ENCODE peak calls at places on chromosomes 13 and 19, in six cellular contexts. V is keratinocyte, W is GM23338, F is HepG2, Z is hepatocyte, E is SK-N-MC. Y is an unnamed sample. For H3K36me3, the result is how much of the 10 kb centered on the place peaks cover.

GRCh38 chr13:41547253-41548000 is 90.1 kb downstream of the RGCC start:
- DNase-seq in E (no peak), F (peak), V (no peak), Z (no peak), W (no peak), Y (no peak)

GRCh38 chr13:93289842-93290241 is 63.2 kb downstream of the GPC6 start:
- DNase-seq in F (no peak), Z (no peak), E (no peak), W (no peak), V (no peak), Y (no peak)

GRCh38 chr13:51781246-51782022 is 22.5 kb downstream of the DHRS12 start:
- DNase-seq in W (peak), E (no peak), V (no peak), Z (peak), F (no peak), Y (peak)

GRCh38 chr19:728011-728410 is 19.3 kb downstream of the PALM start:
- DNase-seq in V (no peak), E (no peak), Z (no peak), W (no peak), F (no peak), Y (peak)

GRCh38 chr19:375395-376110 is 31.0 kb upstream of the MIER2 start:
- DNase-seq in E (no peak), Z (no peak), F (no peak), W (no peak), V (no peak), Y (no peak)

GRCh38 chr19:50520822-50521465 is 7.2 kb upstream of the ASPDH start:
- DNase-seq in V (no peak), F (no peak), Z (no peak), E (no peak), W (no peak), Y (no peak)

GRCh38 chr13:48892311-48892710 is 83.4 kb upstream of the FNDC3A start:
- DNase-seq in V (peak), Z (peak), E (no peak), W (no peak), F (peak), Y (peak)

GRCh38 chr13:67623630-67624029 is 393.5 kb upstream of the PCDH9 start:
- DNase-seq in E (no peak), F (no peak), W (no peak), Z (no peak), V (no peak), Y (no peak)

GRCh38 chr13:38753878-38754277 is 67.0 kb downstream of the FREM2 start:
- DNase-seq in V (no peak), W (peak), Z (no peak), E (no peak), F (no peak), Y (no peak)

GRCh38 chr19:405138-405965 is 3.6 kb downstream of the C2CD4C start:
- DNase-seq in E (no peak), Z (no peak), V (no peak), F (no peak), W (no peak), Y (no peak)

GRCh38 chr13:39699274-39699673 is 43.8 kb downstream of the COG6 start:
- DNase-seq in W (no peak), F (no peak), E (no peak), Z (no peak), V (no peak), Y (no peak)

GRCh38 chr13:94210826-94211225 is 268.7 kb downstream of the DCT start:
- DNase-seq in V (no peak), E (no peak), Z (no peak), W (no peak), F (no peak), Y (peak)

GRCh38 chr13:99157046-99157445 is 43.6 kb upstream of the UBAC2 start:
- DNase-seq in V (no peak), W (no peak), F (no peak), E (no peak), Z (no peak), Y (no peak)

GRCh38 chr13:26953273-26953672 is 192.7 kb upstream of the GPR12 start:
- DNase-seq in V (no peak), E (no peak), Z (no peak), W (no peak), F (no peak), Y (no peak)

GRCh38 chr13:110801044-110801443 is 87.5 kb downstream of the ING1 start:
- DNase-seq in E (no peak), W (no peak), V (no peak), F (no peak), Z (no peak), Y (peak)

GRCh38 chr13:107459430-107459829 is 755.9 kb downstream of the LIG4 start:
- DNase-seq in W (no peak), Z (peak), F (no peak), E (no peak), V (no peak), Y (no peak)

GRCh38 chr19:11096210-11096841 is 7.1 kb downstream of the LDLR start:
- DNase-seq in V (no peak), W (no peak), F (no peak), E (no peak), Z (no peak), Y (peak)

GRCh38 chr19:13165091-13165997 is 15.1 kb downstream of the IER2 start:
- DNase-seq in W (peak), E (no peak), F (no peak), V (no peak), Z (peak), Y (peak)

GRCh38 chr13:31773538-31773937 is 34.2 kb downstream of the RXFP2 start:
- DNase-seq in E (no peak), V (no peak), W (no peak), F (no peak), Z (no peak), Y (no peak)

GRCh38 chr13:100588350-100589177 is at the start of gene GGACT:
- DNase-seq in Z (peak), W (peak), F (peak), E (no peak), V (no peak), Y (peak)

GRCh38 chr13:110216403-110217041 is 90.4 kb downstream of the COL4A1 start:
- DNase-seq in Z (no peak), F (no peak), V (no peak), E (no peak), W (no peak), Y (no peak)

GRCh38 chr19:18769989-18770528 is 21.0 kb downstream of the COMP start:
- DNase-seq in Z (no peak), F (no peak), W (peak), V (no peak), E (no peak), Y (no peak)

GRCh38 chr13:32802159-32802558 is 214.1 kb upstream of the KL start:
- DNase-seq in V (no peak), E (no peak), W (no peak), F (no peak), Z (no peak), Y (no peak)

GRCh38 chr19:35334064-35334753 is 5.2 kb downstream of the CD22 start:
- DNase-seq in W (no peak), V (no peak), E (no peak), Z (no peak), F (no peak), Y (no peak)

GRCh38 chr19:46201413-46202310 is 27.9 kb upstream of the IGFL1 start:
- DNase-seq in Z (no peak), V (no peak), F (no peak), E (no peak), W (no peak), Y (no peak)

GRCh38 chr19:51136891-51137551 is 5.1 kb upstream of the SIGLEC7 start:
- DNase-seq in V (no peak), E (no peak), F (no peak), Z (no peak), W (no peak), Y (no peak)

GRCh38 chr13:111645198-111645597 is 324.8 kb downstream of the TEX29 start:
- DNase-seq in Z (no peak), W (no peak), F (no peak), E (no peak), V (no peak), Y (no peak)

GRCh38 chr13:20360041-20360491 is 127.9 kb upstream of the GJB6 start:
- DNase-seq in V (peak), F (no peak), E (no peak), W (no peak), Z (no peak), Y (peak)

GRCh38 chr13:75010941-75011340 is 471.0 kb downstream of the TBC1D4 start:
- DNase-seq in Z (no peak), E (no peak), V (no peak), W (no peak), F (no peak), Y (no peak)

GRCh38 chr13:51152713-51153112 is 41.6 kb upstream of the C13orf42 start:
- DNase-seq in E (no peak), W (no peak), Z (peak), V (no peak), F (no peak), Y (peak)

GRCh38 chr19:33674575-33675367 is 53.0 kb downstream of the CHST8 start:
- DNase-seq in Z (peak), V (no peak), W (no peak), F (no peak), E (no peak), Y (no peak)

GRCh38 chr19:38551450-38551813 is 66.3 kb downstream of the MAP4K1 start:
- DNase-seq in V (no peak), E (no peak), W (no peak), F (no peak), Z (no peak), Y (no peak)

GRCh38 chr19:1774999-1775772 is 21.9 kb downstream of the ONECUT3 start:
- DNase-seq in Z (no peak), F (no peak), W (peak), E (no peak), V (no peak), Y (no peak)

GRCh38 chr13:76293751-76294150 is 592.5 kb downstream of the KCTD12 start:
- DNase-seq in W (no peak), F (no peak), V (no peak), Z (no peak), E (no peak), Y (no peak)

GRCh38 chr13:38685974-38686571 is 804 bp upstream of the FREM2 start:
- DNase-seq in F (no peak), Z (peak), V (no peak), W (peak), E (peak), Y (peak)

GRCh38 chr19:7904074-7905020 is 670 bp downstream of the MAP2K7 start:
- DNase-seq in W (peak), E (no peak), V (no peak), Z (peak), F (no peak), Y (no peak)

GRCh38 chr19:58181902-58182576 is 822 bp upstream of the ZNF274 start:
- DNase-seq in W (peak), V (no peak), E (no peak), F (peak), Z (no peak), Y (peak)

GRCh38 chr13:53131361-53131760 is 102.7 kb downstream of the OLFM4 start:
- DNase-seq in E (no peak), W (no peak), Z (no peak), V (no peak), F (no peak), Y (no peak)
- H3K27ac ChIP-seq in E (no peak), W (no peak), Z (no peak), V (no peak), F (no peak), Y (no peak)

DNA sequence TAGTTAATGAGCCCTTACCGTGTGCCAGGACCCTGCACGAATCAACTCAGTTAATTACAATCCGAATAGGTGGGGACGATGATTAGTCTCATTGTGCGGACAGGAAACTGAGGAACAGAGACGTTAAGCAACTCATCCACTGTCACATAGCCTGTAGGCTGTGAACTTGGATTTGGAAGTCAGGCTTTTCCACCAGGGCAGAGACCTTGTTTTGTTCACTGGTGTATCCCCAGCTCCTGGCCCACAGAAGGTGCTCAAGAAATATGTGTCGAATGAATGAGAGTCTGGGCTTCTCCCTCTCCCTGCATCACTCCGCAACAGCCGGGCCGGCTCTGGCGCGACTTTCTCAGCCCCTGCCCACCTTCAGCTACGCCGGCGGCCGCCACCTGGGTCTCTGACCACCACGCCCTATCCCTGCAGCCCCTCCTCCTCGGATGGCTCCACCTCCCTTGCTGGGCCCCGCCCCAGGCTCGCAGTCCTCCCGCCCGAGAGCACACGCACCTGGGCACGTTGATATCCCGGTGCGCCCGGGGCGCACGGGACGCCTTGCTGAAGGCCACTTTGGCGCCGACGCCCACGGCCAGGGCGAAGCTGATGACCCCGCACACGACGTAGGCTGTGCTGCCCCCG is 1.3 kb downstream of the SHISA7 start:
- DNase-seq in Z (no peak), F (no peak), W (peak), V (no peak), E (no peak), Y (no peak)
- TF ChIP-seq EZH2 in Z (peak), F (peak), W (peak), V (peak), E (no peak), Y (peak)

GRCh38 chr19:3276341-3276799 is 51.9 kb downstream of the CELF5 start:
- DNase-seq in F (peak), E (no peak), Z (peak), V (no peak), W (peak), Y (peak)
- H3K36me3 ChIP-seq in F (under half), E (under half), Z (under half), V (under half), W (under half), Y (under half)

GRCh38 chr19:16463341-16463990 is 8.3 kb downstream of the EPS15L1 start:
- DNase-seq in F (no peak), W (no peak), Z (no peak), E (no peak), V (no peak), Y (no peak)
- H3K27ac ChIP-seq in F (peak), W (no peak), Z (peak), E (no peak), V (peak), Y (no peak)

DNA sequence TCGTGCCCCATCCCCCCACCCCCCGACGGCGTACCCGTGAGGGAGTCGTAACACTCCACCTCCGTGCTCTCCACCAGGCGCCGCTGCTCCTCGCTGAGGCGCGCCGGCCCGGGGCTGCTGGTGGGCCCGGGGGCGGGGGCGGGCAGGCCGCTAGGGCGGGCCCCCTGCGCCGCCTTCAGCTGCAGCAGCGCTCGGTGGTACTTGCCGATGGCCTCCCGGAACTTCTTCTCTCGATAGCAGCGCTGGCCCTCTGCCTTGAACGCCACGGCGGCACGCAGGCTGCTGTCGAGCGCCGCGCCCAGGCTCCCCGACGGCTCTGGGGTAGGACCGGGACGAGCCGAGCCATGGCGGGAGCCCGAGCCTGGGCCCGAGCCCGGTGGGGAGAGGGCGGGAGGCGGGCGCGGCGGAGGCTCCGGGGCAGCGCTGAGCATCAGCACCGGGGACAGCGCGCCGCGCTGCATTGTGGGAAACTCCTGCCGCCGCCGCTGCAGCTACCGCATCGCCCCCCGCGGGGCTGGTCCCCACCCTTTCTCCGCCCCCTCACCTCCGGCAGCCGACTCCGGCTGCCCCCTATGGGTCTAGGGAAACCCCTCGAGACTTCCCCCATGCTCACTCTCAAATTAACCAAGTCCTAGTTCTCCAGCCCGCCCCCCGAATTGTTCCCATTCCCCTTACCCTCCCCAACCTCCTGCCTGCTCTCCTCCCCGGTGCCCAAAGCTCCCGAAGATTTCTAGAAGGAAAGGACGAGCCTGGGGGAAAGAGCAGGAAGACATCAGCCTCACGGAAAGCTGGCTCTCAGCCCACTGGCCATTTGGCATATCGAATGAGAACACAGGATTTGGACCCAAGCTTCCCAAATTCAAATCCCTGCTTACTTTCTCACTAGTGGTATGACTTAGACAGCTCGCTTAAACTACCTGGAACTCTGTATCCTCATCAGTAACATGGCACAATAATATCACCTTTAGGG is at the start of gene TTC9B:
- DNase-seq in V (no peak), W (peak), Z (peak), E (no peak), F (no peak), Y (peak)
- TF ChIP-seq EZH2 in V (no peak), W (no peak), Z (peak), E (no peak), F (no peak), Y (no peak)

Y was measured in A673.